ENCODE peak calls at places on chromosomes 6 and 20, in four cellular contexts. One of them, this sample, is unnamed. For H3K4me1, the result is how much of the 10 kb centered on the place peaks cover.

GRCh38 chr6:34610819-34611477 is 54.8 kb upstream of the SPDEF start:
- DNase-seq in H9: no peak
- DNase-seq in H1: no peak
- DNase-seq in mesenchymal stem cell: peak
- DNase-seq in this sample: no peak

GRCh38 chr20:51014797-51015722 is 7.8 kb downstream of the KCNG1 start:
- DNase-seq in H9: peak
- DNase-seq in H1: peak
- DNase-seq in mesenchymal stem cell: peak
- DNase-seq in this sample: peak

GRCh38 chr6:24859608-24860007 is 60.9 kb upstream of the ARMH2 start:
- DNase-seq in H9: no peak
- DNase-seq in H1: no peak
- DNase-seq in mesenchymal stem cell: no peak
- DNase-seq in this sample: no peak

GRCh38 chr6:81886157-81886556 is 133.7 kb upstream of the TENT5A start:
- DNase-seq in H9: no peak
- DNase-seq in H1: no peak
- DNase-seq in mesenchymal stem cell: no peak
- DNase-seq in this sample: no peak

GRCh38 chr6:72620866-72621242 is 1.0 kb upstream of the KCNQ5 start:
- DNase-seq in H9: peak
- DNase-seq in H1: peak
- DNase-seq in mesenchymal stem cell: peak
- DNase-seq in this sample: no peak

GRCh38 chr20:1894471-1894950 is 696 bp upstream of the SIRPA start:
- DNase-seq in H9: peak
- DNase-seq in H1: no peak
- DNase-seq in mesenchymal stem cell: peak
- DNase-seq in this sample: peak

GRCh38 chr6:136148051-136148450 is 102.1 kb downstream of the MTFR2 start:
- DNase-seq in H9: no peak
- DNase-seq in H1: no peak
- DNase-seq in mesenchymal stem cell: no peak
- DNase-seq in this sample: no peak

GRCh38 chr20:49676581-49677291 is 36.9 kb downstream of the B4GALT5 start:
- DNase-seq in H9: no peak
- DNase-seq in H1: no peak
- DNase-seq in mesenchymal stem cell: peak
- DNase-seq in this sample: no peak

GRCh38 chr20:56828402-56828801 is 199.3 kb downstream of the TFAP2C start:
- DNase-seq in H9: no peak
- DNase-seq in H1: no peak
- DNase-seq in mesenchymal stem cell: no peak
- DNase-seq in this sample: no peak

GRCh38 chr6:34062815-34063214 is 83.1 kb downstream of the GRM4 start:
- DNase-seq in H9: no peak
- DNase-seq in H1: peak
- DNase-seq in mesenchymal stem cell: no peak
- DNase-seq in this sample: no peak

GRCh38 chr6:55531496-55531895 is 47.5 kb downstream of the HMGCLL1 start:
- DNase-seq in H9: no peak
- DNase-seq in H1: no peak
- DNase-seq in mesenchymal stem cell: no peak
- DNase-seq in this sample: no peak

GRCh38 chr6:35080016-35080680 is 61.0 kb downstream of the TCP11 start:
- DNase-seq in H9: no peak
- DNase-seq in H1: no peak
- DNase-seq in mesenchymal stem cell: no peak
- DNase-seq in this sample: no peak

DNA sequence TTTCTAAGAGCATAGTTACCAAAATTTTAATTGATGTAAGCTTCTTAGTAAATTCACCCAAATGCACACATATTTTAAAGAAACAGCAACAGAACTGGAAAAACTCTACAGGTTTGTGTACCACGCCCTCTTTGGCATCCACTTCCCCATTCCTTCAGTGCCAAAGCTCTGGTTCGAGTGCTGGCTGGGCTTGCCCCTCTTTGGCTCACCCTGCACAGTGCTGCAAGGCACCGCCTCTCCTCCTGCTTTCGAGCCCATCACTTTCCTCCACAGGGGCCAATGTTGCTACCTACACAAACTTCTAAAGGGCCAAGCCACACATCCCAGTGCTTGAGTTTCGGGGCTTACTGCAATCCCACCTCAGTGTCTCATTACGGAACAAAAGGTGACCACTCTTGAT is 9.6 kb downstream of the LRP11 start:
- DNase-seq in H9: no peak
- DNase-seq in H1: no peak
- DNase-seq in mesenchymal stem cell: no peak
- DNase-seq in this sample: no peak
- H2BK15ac ChIP-seq in H9: no peak
- H2BK15ac ChIP-seq in H1: no peak
- H2BK15ac ChIP-seq in mesenchymal stem cell: peak
- H2BK15ac ChIP-seq in this sample: no peak

GRCh38 chr20:59010321-59010994 is 3.4 kb upstream of the CTSZ start:
- DNase-seq in H9: no peak
- DNase-seq in H1: no peak
- DNase-seq in mesenchymal stem cell: no peak
- DNase-seq in this sample: no peak

GRCh38 chr20:59008715-59009336 is 1.8 kb upstream of the CTSZ start:
- DNase-seq in H9: peak
- DNase-seq in H1: no peak
- DNase-seq in mesenchymal stem cell: no peak
- DNase-seq in this sample: no peak

GRCh38 chr20:59013031-59013951 is 5.9 kb upstream of the TUBB1 start:
- DNase-seq in H9: no peak
- DNase-seq in H1: peak
- DNase-seq in mesenchymal stem cell: no peak
- DNase-seq in this sample: no peak

GRCh38 chr20:59013959-59014608 is 5.1 kb upstream of the TUBB1 start:
- DNase-seq in H9: no peak
- DNase-seq in H1: peak
- DNase-seq in mesenchymal stem cell: no peak
- DNase-seq in this sample: no peak

DNA sequence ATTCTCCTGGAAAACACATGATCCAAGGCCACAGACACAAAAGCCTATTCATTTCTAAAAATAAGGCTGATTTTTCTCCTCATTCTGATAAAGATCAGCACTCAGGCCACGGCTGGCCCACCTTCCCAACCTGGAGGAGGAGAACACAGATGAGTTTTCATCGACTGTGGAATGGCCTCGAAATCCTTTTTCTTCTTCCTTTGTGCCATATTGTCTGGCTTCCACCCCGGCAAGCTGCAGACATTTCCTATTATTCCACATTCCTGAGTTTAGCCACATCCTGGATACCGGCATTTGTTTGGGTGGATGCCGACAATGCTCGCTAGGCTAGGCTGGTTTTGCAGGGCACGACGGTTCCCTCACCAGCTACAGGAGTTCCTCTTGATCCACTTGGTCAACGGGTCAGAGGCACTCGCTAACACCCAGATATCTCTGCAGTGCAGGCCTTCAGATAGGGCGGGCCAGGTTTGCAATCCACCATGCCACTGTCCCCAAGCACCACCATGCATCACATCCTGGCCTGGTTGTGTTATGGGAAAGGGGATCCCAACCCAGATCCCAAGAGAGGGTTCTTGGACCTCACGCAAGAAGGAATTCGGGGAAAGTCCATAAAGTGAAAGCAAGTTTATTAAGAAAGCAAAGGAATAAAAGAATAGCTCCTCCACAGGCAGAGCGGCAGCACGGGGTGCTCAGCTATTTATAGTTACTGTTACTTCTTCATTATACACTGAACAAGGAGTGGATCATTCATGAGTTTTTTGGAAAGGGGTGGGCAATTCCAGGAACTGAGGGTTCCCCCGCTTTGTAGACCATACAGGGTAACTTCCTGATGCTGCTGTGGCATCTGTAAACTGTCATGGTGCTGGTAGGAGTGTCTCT is 4.2 kb upstream of the CTSZ start:
- DNase-seq in H9: no peak
- DNase-seq in H1: peak
- DNase-seq in mesenchymal stem cell: peak
- DNase-seq in this sample: no peak
- H2BK12ac ChIP-seq in H9: no peak
- H2BK12ac ChIP-seq in H1: peak
- H2BK12ac ChIP-seq in mesenchymal stem cell: peak
- H2BK12ac ChIP-seq in this sample: no peak

DNA sequence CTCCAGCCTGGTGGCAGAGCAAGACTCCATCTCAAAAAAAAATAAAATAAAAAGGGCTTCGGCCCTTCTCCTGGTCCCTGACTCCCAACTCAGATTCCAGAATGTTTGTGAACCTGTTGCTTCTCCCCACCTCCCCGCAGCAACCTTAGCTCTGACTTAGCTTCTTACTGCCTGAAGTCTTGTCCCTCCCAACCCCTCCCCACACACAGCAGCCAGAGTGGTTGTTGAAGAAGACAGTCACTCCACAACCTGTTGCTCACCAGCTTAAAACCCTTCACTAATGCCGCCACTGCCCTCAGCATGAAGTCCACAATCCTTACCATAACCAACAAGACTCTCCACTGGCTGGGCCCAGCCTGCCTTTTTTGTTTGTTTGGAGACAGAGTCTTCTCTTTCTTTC is 6.5 kb upstream of the PTPRT start:
- DNase-seq in H9: no peak
- DNase-seq in H1: no peak
- DNase-seq in mesenchymal stem cell: no peak
- DNase-seq in this sample: no peak
- H3K4me1 ChIP-seq in H9: under half
- H3K4me1 ChIP-seq in H1: under half
- H3K4me1 ChIP-seq in mesenchymal stem cell: under half
- H3K4me1 ChIP-seq in this sample: under half

DNA sequence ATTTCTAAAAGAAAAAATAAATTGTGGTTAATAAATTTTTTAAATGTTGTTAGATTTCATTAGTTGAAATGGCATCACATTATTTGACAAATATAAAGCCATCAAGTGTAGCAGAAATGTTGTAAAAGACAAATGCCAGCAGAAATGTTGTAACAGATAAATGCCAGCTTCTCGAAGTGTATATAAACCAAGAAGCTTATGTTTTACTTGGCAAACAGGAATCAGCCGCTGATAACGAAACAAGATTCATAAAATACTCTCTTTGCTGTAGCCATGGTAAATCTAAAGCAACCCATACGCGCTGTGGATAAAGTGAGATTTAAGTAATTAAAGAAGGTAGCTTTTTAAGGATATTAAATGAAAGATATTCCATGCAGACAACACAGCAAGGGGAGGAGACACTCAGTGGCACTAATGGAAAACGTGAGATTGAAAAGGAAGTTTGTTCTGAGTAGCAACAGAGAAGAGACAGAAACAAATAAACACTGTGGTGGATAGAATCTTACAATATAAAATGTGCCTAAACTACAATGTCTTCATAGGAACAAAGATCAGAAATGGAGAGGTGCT is 29.6 kb downstream of the BTBD9 start:
- DNase-seq in H9: no peak
- DNase-seq in H1: no peak
- DNase-seq in mesenchymal stem cell: no peak
- DNase-seq in this sample: no peak
- H2BK15ac ChIP-seq in H9: no peak
- H2BK15ac ChIP-seq in H1: no peak
- H2BK15ac ChIP-seq in mesenchymal stem cell: no peak
- H2BK15ac ChIP-seq in this sample: no peak

GRCh38 chr20:3820048-3820900 is at the start of gene AP5S1:
- DNase-seq in H9: peak
- DNase-seq in H1: peak
- DNase-seq in mesenchymal stem cell: peak
- DNase-seq in this sample: peak
- H2BK12ac ChIP-seq in H9: no peak
- H2BK12ac ChIP-seq in H1: no peak
- H2BK12ac ChIP-seq in mesenchymal stem cell: peak
- H2BK12ac ChIP-seq in this sample: peak

GRCh38 chr20:17605131-17605660 is 35.3 kb downstream of the DSTN start:
- DNase-seq in H9: no peak
- DNase-seq in H1: no peak
- DNase-seq in mesenchymal stem cell: no peak
- DNase-seq in this sample: no peak
- H3K4me1 ChIP-seq in H9: under half
- H3K4me1 ChIP-seq in H1: under half
- H3K4me1 ChIP-seq in mesenchymal stem cell: under half
- H3K4me1 ChIP-seq in this sample: under half

GRCh38 chr6:97069363-97069762 is 144.8 kb downstream of the KLHL32 start:
- DNase-seq in H9: no peak
- DNase-seq in H1: no peak
- DNase-seq in mesenchymal stem cell: no peak
- DNase-seq in this sample: no peak
- H2BK15ac ChIP-seq in H9: no peak
- H2BK15ac ChIP-seq in H1: no peak
- H2BK15ac ChIP-seq in mesenchymal stem cell: no peak
- H2BK15ac ChIP-seq in this sample: no peak

This sample was measured in neuronal stem cell.